ENCODE peak calls at places on chromosomes 6 and 20, in nine cellular contexts. H, G, D, M, R, V, T, P and W are unnamed samples. For H3K9me3, the result is how much of the 10 kb centered on the place peaks cover.

GRCh38 chr6:167930300-167930699 is 67.2 kb upstream of the KIF25 start:
- DNase-seq in H (no peak), G (no peak), D (no peak), M (peak), R (no peak), V (no peak), T (no peak), P (peak), W (no peak)

GRCh38 chr20:39291301-39291700 is 329.2 kb downstream of the DHX35 start:
- DNase-seq in H (no peak), G (no peak), D (no peak), M (peak), R (no peak), V (no peak), T (no peak), P (no peak), W (no peak)

GRCh38 chr20:24573557-24573956 is 104.1 kb downstream of the SYNDIG1 start:
- DNase-seq in H (no peak), G (no peak), D (no peak), M (no peak), R (no peak), V (no peak), T (no peak), P (no peak), W (no peak)

GRCh38 chr6:36033935-36034334 is 6.3 kb downstream of the MAPK14 start:
- DNase-seq in H (no peak), G (no peak), D (no peak), M (peak), R (no peak), V (no peak), T (no peak), P (peak), W (no peak)

GRCh38 chr6:71602385-71602949 is 283.9 kb upstream of the RIMS1 start:
- DNase-seq in H (no peak), G (no peak), D (no peak), M (peak), R (no peak), V (no peak), T (no peak), P (peak), W (no peak)

GRCh38 chr6:47345761-47346160 is 36.1 kb upstream of the TNFRSF21 start:
- DNase-seq in H (no peak), G (peak), D (no peak), M (no peak), R (no peak), V (no peak), T (no peak), P (no peak), W (no peak)

GRCh38 chr6:35831257-35832007 is 26.3 kb downstream of the LHFPL5 start:
- DNase-seq in H (no peak), G (no peak), D (no peak), M (no peak), R (no peak), V (no peak), T (no peak), P (no peak), W (no peak)

GRCh38 chr6:52407467-52407866 is 12.7 kb upstream of the EFHC1 start:
- DNase-seq in H (no peak), G (peak), D (no peak), M (peak), R (no peak), V (peak), T (no peak), P (peak), W (no peak)

GRCh38 chr20:5602346-5602745 is 147.9 kb upstream of the SHLD1 start:
- DNase-seq in H (no peak), G (no peak), D (no peak), M (peak), R (no peak), V (no peak), T (no peak), P (peak), W (no peak)

GRCh38 chr6:7629321-7629720 is 39.3 kb downstream of the SNRNP48 start:
- DNase-seq in H (no peak), G (no peak), D (no peak), M (peak), R (no peak), V (no peak), T (no peak), P (no peak), W (no peak)

GRCh38 chr20:59948828-59949720 is 8.9 kb downstream of the FAM217B start:
- DNase-seq in H (no peak), G (peak), D (no peak), M (peak), R (no peak), V (peak), T (no peak), P (peak), W (no peak)

GRCh38 chr20:23419995-23420901 is 1.0 kb downstream of the NAPB start:
- DNase-seq in H (peak), G (peak), D (peak), M (peak), R (peak), V (peak), T (no peak), P (peak), W (peak)

GRCh38 chr6:170051229-170052172 is 239.4 kb downstream of the DLL1 start:
- DNase-seq in H (no peak), G (no peak), D (no peak), M (no peak), R (no peak), V (no peak), T (no peak), P (no peak), W (peak)

GRCh38 chr6:121760640-121761213 is 325.3 kb downstream of the GJA1 start:
- DNase-seq in H (no peak), G (peak), D (no peak), M (no peak), R (no peak), V (no peak), T (no peak), P (no peak), W (no peak)

GRCh38 chr6:160978141-160978926 is 13.2 kb upstream of the MAP3K4 start:
- DNase-seq in H (no peak), G (no peak), D (no peak), M (peak), R (no peak), V (no peak), T (no peak), P (peak), W (no peak)

GRCh38 chr20:8007490-8007889 is 12.1 kb downstream of the TMX4 start:
- DNase-seq in H (no peak), G (peak), D (no peak), M (no peak), R (no peak), V (no peak), T (no peak), P (no peak), W (no peak)

GRCh38 chr20:43666376-43667328 is at the start of gene MYBL2:
- DNase-seq in H (peak), G (peak), D (peak), M (peak), R (peak), V (peak), T (no peak), P (peak), W (no peak)

GRCh38 chr6:150586850-150587359 is 12.8 kb upstream of the PLEKHG1 start:
- DNase-seq in H (no peak), G (no peak), D (no peak), M (peak), R (no peak), V (no peak), T (no peak), P (no peak), W (no peak)

GRCh38 chr20:63139856-63140255 is 76.1 kb downstream of the YTHDF1 start:
- DNase-seq in H (peak), G (no peak), D (no peak), M (no peak), R (peak), V (no peak), T (no peak), P (no peak), W (no peak)

GRCh38 chr20:4014031-4014474 is 1.3 kb downstream of the RNF24 start:
- DNase-seq in H (no peak), G (peak), D (no peak), M (peak), R (no peak), V (peak), T (peak), P (peak), W (no peak)

DNA sequence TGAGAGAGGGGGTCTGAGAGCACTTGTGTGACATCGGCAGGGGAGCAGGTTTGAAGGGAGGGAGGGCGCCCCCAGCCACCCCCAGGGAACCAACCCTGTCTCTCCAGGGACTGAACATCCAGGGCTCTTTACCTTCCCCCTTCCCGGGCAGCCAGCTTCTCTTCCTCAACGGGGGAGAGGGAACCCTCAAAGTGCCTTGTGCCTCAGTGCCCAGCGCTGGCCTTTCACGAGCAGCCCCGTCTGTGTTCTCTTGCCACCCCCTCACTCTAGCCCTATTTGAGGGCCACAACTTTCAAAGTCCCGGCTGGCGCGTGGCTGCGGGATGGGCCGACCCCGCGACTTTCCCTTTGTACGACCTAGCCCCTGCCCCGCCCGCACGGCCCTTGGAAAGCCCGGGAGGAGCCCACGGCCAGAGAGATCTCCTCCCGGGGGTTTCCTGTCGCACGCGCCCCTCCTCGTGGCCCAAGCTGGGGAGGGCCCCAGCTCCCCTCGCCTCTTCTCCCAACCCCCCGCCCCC is 608 bp downstream of the SCRT2 start:
- DNase-seq in H (no peak), G (no peak), D (no peak), M (no peak), R (no peak), V (no peak), T (no peak), P (no peak), W (no peak)
- H3K4me3 ChIP-seq in H (no peak), G (no peak), D (peak), M (no peak), R (no peak), V (no peak), T (no peak), P (no peak), W (peak)

GRCh38 chr6:134101479-134101878 is 49.1 kb upstream of the SLC2A12 start:
- DNase-seq in H (no peak), G (no peak), D (no peak), M (no peak), R (no peak), V (no peak), T (no peak), P (no peak), W (no peak)

GRCh38 chr6:134099770-134100169 is 47.3 kb upstream of the SLC2A12 start:
- DNase-seq in H (no peak), G (no peak), D (no peak), M (no peak), R (no peak), V (no peak), T (no peak), P (no peak), W (no peak)

GRCh38 chr6:134097114-134097707 is 44.8 kb upstream of the SLC2A12 start:
- DNase-seq in H (peak), G (peak), D (no peak), M (peak), R (peak), V (peak), T (no peak), P (peak), W (no peak)

GRCh38 chr6:134094436-134094835 is 42.0 kb upstream of the SLC2A12 start:
- DNase-seq in H (no peak), G (no peak), D (no peak), M (no peak), R (no peak), V (no peak), T (no peak), P (no peak), W (no peak)

DNA sequence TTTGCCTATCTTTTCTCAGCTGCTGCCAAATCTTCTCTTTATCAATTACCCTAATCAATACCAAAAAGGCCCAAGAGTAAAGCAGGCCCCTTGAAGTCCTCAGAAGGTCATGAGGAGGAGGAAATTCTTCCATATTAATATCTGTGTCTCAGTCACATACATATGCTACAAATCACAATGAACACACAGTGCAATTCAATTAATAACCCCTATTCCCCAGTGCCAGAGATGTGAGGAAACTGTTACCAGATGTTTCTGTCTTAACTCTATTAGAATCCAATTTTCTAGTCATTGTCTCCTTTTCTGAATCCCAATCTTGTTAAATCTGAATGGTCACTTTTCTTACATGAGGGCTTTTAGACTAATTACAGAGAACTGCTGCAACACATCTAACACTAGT is 45.9 kb upstream of the SLC2A12 start:
- DNase-seq in H (no peak), G (no peak), D (no peak), M (no peak), R (no peak), V (no peak), T (no peak), P (no peak), W (no peak)
- H3K27ac ChIP-seq in H (no peak), G (no peak), D (no peak), M (no peak), R (no peak), V (no peak), T (no peak), P (no peak), W (no peak)

DNA sequence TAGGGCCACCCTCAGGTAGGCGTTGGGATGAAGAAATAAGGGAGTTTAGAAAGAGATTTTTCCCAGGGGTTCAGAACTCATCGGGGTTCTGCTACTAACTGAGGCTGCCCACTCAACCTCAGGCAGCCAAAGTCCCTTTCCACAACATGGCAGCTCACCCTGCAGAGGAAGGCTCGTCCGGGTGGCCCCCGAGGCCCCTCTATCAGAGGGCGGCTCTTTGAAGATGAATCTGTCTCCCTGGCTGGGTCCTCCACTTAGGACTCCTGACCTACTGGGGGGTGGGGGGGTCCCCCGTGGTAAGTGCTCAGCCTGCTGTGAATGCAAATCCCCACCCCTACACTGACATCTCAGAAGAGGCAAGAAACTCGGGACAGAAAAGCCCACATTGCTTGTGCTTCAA is 182.9 kb downstream of the SOD2 start:
- DNase-seq in H (no peak), G (no peak), D (no peak), M (no peak), R (no peak), V (no peak), T (no peak), P (no peak), W (no peak)
- H3K9me3 ChIP-seq in H (under half), G (under half), D (under half), M (under half), R (under half), V (under half), T (under half), P (under half), W (under half)

GRCh38 chr6:31663087-31663960 is 1.5 kb downstream of the GPANK1 start:
- DNase-seq in H (no peak), G (peak), D (no peak), M (peak), R (no peak), V (no peak), T (no peak), P (peak), W (no peak)

GRCh38 chr6:31661867-31662723 is 1.5 kb upstream of the C6orf47 start:
- DNase-seq in H (no peak), G (no peak), D (no peak), M (no peak), R (no peak), V (no peak), T (no peak), P (no peak), W (no peak)

GRCh38 chr6:31660224-31660997 is at the start of gene C6orf47:
- DNase-seq in H (peak), G (peak), D (peak), M (peak), R (peak), V (peak), T (peak), P (peak), W (peak)

GRCh38 chr6:31659649-31660223 is 842 bp downstream of the C6orf47 start:
- DNase-seq in H (no peak), G (peak), D (no peak), M (peak), R (no peak), V (peak), T (no peak), P (peak), W (no peak)

DNA sequence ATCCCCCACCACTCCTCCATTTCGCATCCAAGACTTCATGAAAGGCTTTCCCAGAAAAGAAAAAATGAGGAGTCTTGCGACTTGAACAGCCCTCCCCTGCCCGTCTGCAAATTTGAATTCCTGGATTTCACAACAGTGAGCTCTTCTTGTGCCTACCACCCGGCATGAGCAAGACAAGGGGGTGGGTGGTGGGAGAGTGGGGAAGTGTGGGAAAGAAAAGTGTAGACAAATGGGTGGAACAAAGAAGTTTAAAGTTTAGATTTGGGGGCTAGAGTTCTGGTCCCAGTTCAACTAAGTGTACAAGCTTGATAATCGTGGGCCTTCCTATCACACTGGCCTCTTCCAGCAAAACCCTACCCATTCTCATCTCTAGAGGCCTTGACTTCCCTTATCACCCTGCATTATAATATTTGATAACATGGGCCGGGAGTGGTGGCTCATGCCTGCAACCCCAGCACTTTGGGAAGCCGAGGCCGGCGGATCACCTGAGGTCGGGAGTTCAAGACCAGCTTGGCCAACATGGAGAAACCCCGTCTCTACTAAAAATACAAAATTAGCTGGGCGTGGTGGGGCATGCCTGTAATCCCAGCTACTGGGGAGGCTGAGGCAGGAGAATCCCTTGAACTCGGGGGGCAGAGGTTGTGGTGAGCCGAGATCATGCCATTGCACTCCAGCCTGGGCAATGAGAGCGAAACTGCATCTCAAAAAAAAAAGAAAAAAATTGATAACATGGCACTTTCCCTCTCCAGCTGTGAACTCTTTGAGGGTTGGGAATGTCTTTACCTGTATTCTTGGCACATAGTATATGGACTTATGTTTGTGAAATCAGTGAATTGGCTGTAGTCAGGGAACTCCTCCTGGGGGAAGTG is 654 bp upstream of the C6orf47 start:
- DNase-seq in H (no peak), G (peak), D (no peak), M (peak), R (no peak), V (no peak), T (no peak), P (peak), W (no peak)
- H3K4me3 ChIP-seq in H (peak), G (peak), D (peak), M (peak), R (peak), V (peak), T (peak), P (peak), W (peak)

GRCh38 chr6:127566671-127567070 is 10.3 kb upstream of the C6orf58 start:
- DNase-seq in H (no peak), G (no peak), D (no peak), M (no peak), R (no peak), V (no peak), T (no peak), P (no peak), W (no peak)

GRCh38 chr6:127566119-127566518 is 10.9 kb upstream of the C6orf58 start:
- DNase-seq in H (no peak), G (no peak), D (no peak), M (no peak), R (no peak), V (no peak), T (no peak), P (no peak), W (no peak)

GRCh38 chr6:127564761-127565160 is 12.2 kb upstream of the C6orf58 start:
- DNase-seq in H (no peak), G (no peak), D (no peak), M (no peak), R (no peak), V (no peak), T (no peak), P (no peak), W (no peak)

GRCh38 chr6:127567476-127567875 is 9.5 kb upstream of the C6orf58 start:
- DNase-seq in H (no peak), G (no peak), D (no peak), M (no peak), R (no peak), V (no peak), T (no peak), P (no peak), W (no peak)

DNA sequence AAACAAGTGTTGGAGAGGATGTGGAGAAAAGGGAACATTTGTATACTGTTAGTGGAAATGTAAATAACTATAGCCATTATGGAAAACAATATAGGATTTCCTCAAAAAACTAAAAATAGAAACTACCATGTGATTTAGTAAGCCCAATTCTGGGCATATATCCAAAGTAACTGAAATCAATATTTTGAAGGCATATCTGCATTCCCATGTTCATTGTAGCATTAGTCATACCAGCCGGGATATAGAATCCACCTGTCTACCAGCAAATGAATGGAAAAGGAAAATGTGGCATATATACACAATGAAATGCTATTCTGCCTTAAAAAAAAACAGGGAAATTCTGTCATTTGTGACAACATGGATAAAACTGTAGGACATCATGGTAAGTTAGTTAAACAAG is 15.3 kb upstream of the C6orf58 start:
- DNase-seq in H (no peak), G (no peak), D (no peak), M (no peak), R (no peak), V (no peak), T (no peak), P (peak), W (no peak)
- H3K27ac ChIP-seq in H (no peak), G (no peak), D (no peak), M (no peak), R (no peak), V (no peak), T (no peak), P (no peak), W (no peak)